ENCODE peak calls at places on chromosomes 12 and 14, in ten cellular contexts. S, C, T, V, P, M, K, F, U and Z are unnamed samples.

GRCh38 chr12:1932264-1932777 is 13.9 kb upstream of the CACNA2D4 start:
- DNase-seq in S (peak; percentile 56), M (no peak), V (no peak), C (no peak), P (no peak), K (no peak), U (no peak), F (no peak), T (peak; percentile 75), Z (no peak)

GRCh38 chr14:101620039-101620788 is 58.9 kb downstream of the DIO3 start:
- DNase-seq in T (no peak), S (no peak), P (no peak), C (no peak), K (no peak), V (no peak), M (no peak), U (no peak), F (no peak), Z (no peak)

GRCh38 chr12:32089156-32089950 is 17.3 kb upstream of the BICD1 start:
- DNase-seq in M (no peak), K (no peak), F (no peak), P (no peak), U (no peak), V (no peak), C (no peak), S (no peak), T (no peak), Z (no peak)

GRCh38 chr14:95180966-95181733 is 23.8 kb upstream of the DICER1 start:
- DNase-seq in C (no peak), U (no peak), V (no peak), M (no peak), F (no peak), S (no peak), K (no peak), P (no peak), T (no peak), Z (no peak)

GRCh38 chr12:64608901-64609542 is 1.3 kb upstream of the RASSF3 start:
- DNase-seq in U (no peak), S (no peak), K (no peak), M (peak; percentile 70), P (peak; percentile 92), V (peak; percentile 22), F (no peak), T (no peak), C (peak; percentile 64), Z (peak; percentile 84)

GRCh38 chr14:75977544-75977943 is 4.3 kb downstream of the TGFB3 start:
- DNase-seq in C (no peak), S (no peak), V (no peak), U (no peak), F (no peak), M (no peak), K (no peak), P (no peak), T (no peak), Z (no peak)

GRCh38 chr14:32594766-32595165 is 265.7 kb downstream of the AKAP6 start:
- DNase-seq in S (no peak), F (no peak), V (no peak), T (no peak), P (no peak), C (no peak), U (no peak), M (peak; percentile 15), K (no peak), Z (no peak)

GRCh38 chr14:90566481-90566880 is 169.7 kb downstream of the CALM1 start:
- DNase-seq in P (no peak), V (no peak), S (no peak), U (no peak), C (no peak), K (no peak), F (no peak), T (no peak), M (no peak), Z (no peak)

GRCh38 chr12:39012870-39013269 is 107.5 kb upstream of the CPNE8 start:
- DNase-seq in T (no peak), U (no peak), K (no peak), V (no peak), F (no peak), C (no peak), P (no peak), S (no peak), M (no peak), Z (peak; percentile 25)